ENCODE peak calls at places on chromosomes 1 and 21, in four cellular contexts. C is kidney, O is lung, Y is heart right ventricle. U is an unnamed sample.

GRCh38 chr1:210516092-210516491 is 187.4 kb downstream of the HHAT start:
- DNase-seq in O (no peak), Y (no peak), C (no peak), U (no peak)

GRCh38 chr1:1629430-1630190 is 2.4 kb upstream of the MMP23B start:
- DNase-seq in Y (no peak), C (peak), O (peak), U (no peak)

GRCh38 chr21:35719105-35719504 is 341.2 kb downstream of the SETD4 start:
- DNase-seq in O (no peak), C (no peak), Y (no peak), U (no peak)

GRCh38 chr1:226372885-226373284 is 35.0 kb downstream of the PARP1 start:
- DNase-seq in O (no peak), C (no peak), Y (peak), U (no peak)

GRCh38 chr1:86733340-86733739 is 29.0 kb downstream of the SH3GLB1 start:
- DNase-seq in C (no peak), O (no peak), Y (no peak), U (no peak)

GRCh38 chr1:62131093-62131725 is 63.4 kb upstream of the L1TD1 start:
- DNase-seq in Y (peak), C (no peak), O (no peak), U (peak)

GRCh38 chr1:227746676-227747075 is 11.4 kb downstream of the SNAP47 start:
- DNase-seq in O (no peak), Y (no peak), C (no peak), U (no peak)

GRCh38 chr1:37666241-37666867 is 26.0 kb upstream of the CDCA8 start:
- DNase-seq in C (no peak), O (no peak), Y (no peak), U (no peak)

GRCh38 chr1:33925586-33925985 is 61.7 kb downstream of the HMGB4 start:
- DNase-seq in Y (no peak), O (no peak), C (no peak), U (no peak)

GRCh38 chr1:174013864-174014418 is 8.2 kb downstream of the RC3H1 start:
- DNase-seq in Y (no peak), C (no peak), O (no peak), U (no peak)

GRCh38 chr1:174018565-174018964 is 3.6 kb downstream of the RC3H1 start:
- DNase-seq in O (no peak), C (no peak), Y (no peak), U (no peak)

GRCh38 chr1:174022080-174022975 is at the start of gene RC3H1:
- DNase-seq in Y (peak), C (peak), O (peak), U (peak)

GRCh38 chr1:174021611-174022079 is 512 bp downstream of the RC3H1 start:
- DNase-seq in C (peak), O (peak), Y (peak), U (no peak)

GRCh38 chr1:174017231-174017970 is 4.8 kb downstream of the RC3H1 start:
- DNase-seq in O (no peak), Y (no peak), C (no peak), U (no peak)
- H3K4me3 ChIP-seq in O (no peak), Y (no peak), C (no peak), U (no peak)

DNA sequence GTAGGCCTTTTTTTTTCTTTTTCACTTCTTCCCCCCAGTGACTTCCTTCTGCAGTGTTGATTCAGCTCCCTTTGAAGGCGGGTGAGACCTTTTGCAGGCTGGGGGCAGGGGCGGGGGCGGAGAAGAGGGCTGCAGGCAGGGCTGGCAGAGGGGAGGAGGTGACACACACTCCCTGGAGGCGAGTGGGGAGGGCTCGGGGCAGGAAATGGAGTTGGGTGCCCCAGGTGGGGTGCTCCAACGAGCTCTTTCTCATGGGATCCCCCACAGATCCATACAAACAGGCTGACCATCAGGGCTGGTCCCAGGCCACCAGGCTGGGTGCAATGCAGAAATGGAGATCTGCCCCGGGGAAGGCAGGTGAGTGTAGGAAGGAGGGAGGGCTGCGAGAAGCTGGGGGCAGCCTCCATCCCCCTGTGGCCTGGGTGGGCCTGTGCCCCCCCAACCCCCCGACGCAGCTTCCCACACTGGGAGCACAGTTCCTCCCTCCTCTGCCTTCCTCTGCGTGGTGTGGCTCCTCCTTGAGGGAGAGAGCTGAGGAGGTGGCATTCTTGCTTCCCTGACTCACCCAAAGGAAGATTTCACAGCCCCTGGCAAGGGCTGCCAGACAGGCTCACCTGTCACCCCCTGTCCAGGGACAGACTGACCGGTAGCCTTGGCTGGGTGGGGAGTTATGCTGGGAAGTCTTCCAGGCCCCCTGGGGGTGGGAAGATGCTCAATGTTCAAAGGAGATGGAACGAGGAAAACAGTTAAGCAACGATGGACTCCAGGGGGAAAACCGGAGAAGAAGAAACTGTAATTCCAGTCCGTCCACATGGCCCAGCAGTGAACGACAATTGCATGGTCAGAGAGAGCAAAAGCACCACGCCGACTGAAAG is 7.1 kb upstream of the ITGB2 start:
- DNase-seq in O (peak), C (peak), Y (no peak), U (peak)
- H3K4me3 ChIP-seq in O (no peak), C (no peak), Y (no peak), U (no peak)

DNA sequence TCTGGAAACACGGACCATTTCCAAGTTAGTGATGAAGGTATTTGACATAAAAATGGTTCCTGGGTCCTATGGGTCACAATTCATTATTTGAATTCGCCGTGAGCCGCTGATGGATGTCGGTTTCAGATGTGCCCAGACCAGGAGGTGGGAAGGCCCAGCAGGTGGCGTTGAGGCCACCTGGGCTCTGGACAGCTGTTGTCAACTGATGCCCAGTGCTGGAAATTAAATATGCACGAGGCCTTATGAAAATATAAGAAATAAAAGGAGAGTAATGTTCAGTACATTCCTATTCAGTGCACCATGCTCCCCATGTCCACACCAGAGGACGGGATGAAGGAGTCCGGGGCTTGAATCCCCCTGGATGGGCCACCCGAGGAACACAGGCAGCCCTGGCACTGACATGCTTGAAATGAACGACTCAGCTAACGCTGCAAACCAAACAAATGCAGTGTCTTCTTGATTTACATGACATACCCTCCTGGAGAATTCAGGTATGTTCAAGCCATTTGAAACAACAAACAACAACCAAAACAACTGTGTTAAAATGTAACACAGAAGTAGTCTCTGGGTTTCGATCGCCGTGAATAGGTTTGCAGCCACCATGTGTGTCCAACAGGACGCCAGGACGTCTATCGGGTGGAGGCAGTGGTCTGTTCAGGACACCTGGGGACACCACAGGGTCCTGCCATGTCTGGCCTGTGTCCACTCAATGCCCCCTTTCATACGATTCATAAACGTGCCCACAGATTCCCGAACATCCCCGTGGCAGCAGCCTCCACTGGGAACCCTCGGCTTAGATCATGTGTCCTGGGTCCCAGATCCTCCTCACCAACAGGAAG is 6.1 kb downstream of the TFF3 start:
- DNase-seq in C (no peak), Y (no peak), O (no peak), U (no peak)
- H3K4me3 ChIP-seq in C (no peak), Y (no peak), O (no peak), U (no peak)

DNA sequence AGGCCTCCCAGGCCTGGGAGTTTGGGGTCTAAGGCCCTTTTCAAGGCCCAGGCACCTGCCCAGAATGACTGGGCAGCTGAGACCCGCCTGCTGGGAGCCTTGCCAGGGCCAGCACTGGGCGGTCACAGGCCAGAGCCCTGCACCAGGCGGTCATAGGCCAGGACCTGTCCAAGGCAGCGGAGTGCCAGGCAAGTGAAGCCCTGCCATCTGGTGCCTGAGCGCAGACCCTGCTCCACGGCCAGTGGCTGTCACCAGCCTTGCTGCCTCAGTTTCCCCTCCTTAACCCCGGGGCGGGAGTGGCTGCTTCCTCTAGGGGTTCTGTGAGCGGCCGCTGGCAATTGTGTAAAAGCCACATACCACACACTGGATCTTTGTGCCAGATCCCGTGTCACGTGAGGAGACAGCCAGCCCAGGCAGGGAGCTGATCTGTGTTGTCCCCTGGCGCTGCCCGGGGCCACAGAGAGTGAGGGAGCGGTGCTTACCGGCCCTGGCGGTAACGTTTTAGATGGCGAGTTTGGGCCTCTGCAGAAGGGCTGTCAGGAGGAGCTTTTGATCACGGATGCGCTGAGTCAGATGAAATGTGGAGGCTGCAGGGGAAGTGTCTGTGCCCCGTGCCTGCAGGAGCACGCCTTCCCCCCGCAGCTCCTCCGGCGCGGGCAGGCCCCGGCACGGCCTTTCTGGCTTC is 4.6 kb downstream of the COL18A1 start:
- DNase-seq in Y (peak), O (no peak), C (peak), U (peak)
- H3K4me3 ChIP-seq in Y (no peak), O (no peak), C (no peak), U (no peak)